ENCODE peak calls at places on chromosome 18, in six cellular contexts. T is HFF-Myc; S is cardiac fibroblast; Y is CD8-positive, alpha-beta T cell; E is astrocyte of the spinal cord; M is IMR-90. K is an unnamed sample.

GRCh38 chr18:40012931-40013609 is 1942.0 kb upstream of the PIK3C3 start:
- DNase-seq in T (no peak), S (no peak), Y (no peak), E (peak), M (no peak), K (peak)

GRCh38 chr18:49447810-49448745 is 12.4 kb downstream of the DYM start:
- DNase-seq in T (peak), S (peak), Y (no peak), E (peak), M (peak), K (peak)

GRCh38 chr18:33706391-33706790 is 128.4 kb downstream of the ASXL3 start:
- DNase-seq in T (no peak), S (peak), Y (no peak), E (no peak), M (peak), K (peak)

GRCh38 chr18:76328145-76328544 is 166.9 kb downstream of the ZNF516 start:
- DNase-seq in T (no peak), S (no peak), Y (no peak), E (no peak), M (no peak), K (no peak)

GRCh38 chr18:9535430-9535972 is 60.2 kb downstream of the RALBP1 start:
- DNase-seq in T (peak), S (peak), Y (no peak), E (peak), M (peak), K (peak)

GRCh38 chr18:9070212-9070611 is 32.3 kb upstream of the NDUFV2 start:
- DNase-seq in T (no peak), S (no peak), Y (no peak), E (no peak), M (no peak), K (no peak)

GRCh38 chr18:79698668-79699335 is 19.2 kb downstream of the CTDP1 start:
- DNase-seq in T (no peak), S (no peak), Y (no peak), E (peak), M (peak), K (no peak)

GRCh38 chr18:44672506-44672905 is 8.2 kb upstream of the SETBP1 start:
- DNase-seq in T (no peak), S (no peak), Y (no peak), E (no peak), M (no peak), K (no peak)

GRCh38 chr18:32349728-32350395 is 120.8 kb downstream of the GAREM1 start:
- DNase-seq in T (peak), S (peak), Y (no peak), E (peak), M (peak), K (peak)

GRCh38 chr18:36580874-36581750 is 247.7 kb downstream of the TPGS2 start:
- DNase-seq in T (peak), S (peak), Y (no peak), E (peak), M (peak), K (no peak)
- TF ChIP-seq CTCF in T (no peak), S (no peak), Y (no peak), E (no peak), M (no peak), K (no peak)

GRCh38 chr18:59263566-59264135 is 9.6 kb downstream of the RAX start:
- DNase-seq in T (no peak), S (no peak), Y (no peak), E (no peak), M (no peak), K (no peak)
- H3K4me3 ChIP-seq in T (no peak), S (no peak), Y (no peak), E (no peak), M (no peak), K (no peak)

DNA sequence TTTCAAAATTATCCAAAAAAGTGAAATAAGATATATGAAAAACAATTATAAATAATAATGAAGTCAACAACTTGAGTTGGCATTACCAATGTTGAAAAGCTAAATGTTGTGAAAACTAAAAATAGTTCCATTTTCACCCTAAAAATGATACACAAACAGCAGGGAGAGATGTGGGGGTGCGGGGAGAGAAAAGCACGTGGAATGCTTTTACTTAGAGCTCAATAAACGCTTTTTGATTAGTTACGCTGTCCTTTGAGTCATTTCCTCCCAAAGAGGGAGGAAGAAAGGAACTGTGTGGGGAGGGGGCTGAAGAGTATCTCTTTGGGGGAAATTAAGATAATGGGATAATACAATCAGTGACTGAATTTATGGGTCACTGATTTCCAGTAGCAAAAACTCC is 29.2 kb downstream of the ZNF521 start:
- DNase-seq in T (no peak), S (no peak), Y (no peak), E (no peak), M (no peak), K (no peak)
- TF ChIP-seq CTCF in T (no peak), S (no peak), Y (no peak), E (no peak), M (no peak), K (no peak)

GRCh38 chr18:57437433-57437781 is 2.2 kb downstream of the ONECUT2 start:
- DNase-seq in T (no peak), S (no peak), Y (no peak), E (no peak), M (no peak), K (no peak)
- H3K4me3 ChIP-seq in T (no peak), S (no peak), Y (no peak), E (no peak), M (no peak), K (no peak)

DNA sequence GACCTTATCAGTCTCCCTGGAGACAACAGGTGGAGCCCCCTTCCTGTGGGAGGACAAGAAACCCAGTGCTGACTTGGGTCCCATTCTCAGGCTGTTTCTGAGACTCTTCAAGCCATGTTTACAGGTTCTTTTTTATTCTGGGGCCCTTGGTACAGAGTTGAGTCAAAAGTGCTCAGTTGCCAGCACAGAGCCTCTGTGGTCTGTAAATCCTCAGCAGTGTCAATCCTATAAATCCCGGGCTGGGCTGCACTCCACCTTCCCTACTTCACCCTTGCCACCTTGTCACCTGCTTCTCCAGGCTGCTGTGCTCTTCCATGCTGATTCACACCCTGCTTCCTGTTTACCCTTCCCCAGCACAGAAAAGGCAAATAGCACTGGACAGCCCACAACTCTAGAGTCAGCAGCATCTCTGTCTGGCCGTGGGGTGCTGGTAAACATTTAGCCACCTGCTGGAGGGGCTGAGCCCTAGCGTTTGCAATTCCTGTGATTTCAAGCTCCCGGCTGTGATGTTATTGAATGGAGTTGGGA is 74.7 kb downstream of the TNFRSF11A start:
- DNase-seq in T (no peak), S (peak), Y (no peak), E (no peak), M (no peak), K (no peak)
- TF ChIP-seq CTCF in T (peak), S (peak), Y (no peak), E (peak), M (peak), K (peak)

DNA sequence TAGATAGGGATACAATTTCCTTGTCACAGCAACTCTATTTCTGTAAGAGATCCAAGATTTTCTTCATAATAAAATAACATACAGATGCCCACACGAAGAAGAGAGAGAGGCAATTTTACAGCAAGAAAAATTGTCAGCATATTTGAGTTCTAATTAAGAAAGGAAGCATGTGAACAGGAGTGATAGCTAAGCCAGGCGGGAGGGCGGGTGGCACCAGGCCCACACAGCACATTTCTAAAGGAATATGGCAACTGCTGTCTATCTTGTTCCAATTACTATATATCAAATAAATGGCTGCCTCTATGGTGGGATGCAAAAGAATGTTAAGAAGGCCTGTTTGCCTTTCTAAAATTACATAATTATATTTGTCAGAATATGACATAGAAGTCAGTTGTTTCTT is 248.3 kb upstream of the DOK6 start:
- DNase-seq in T (no peak), S (no peak), Y (no peak), E (no peak), M (no peak), K (no peak)
- H3K4me3 ChIP-seq in T (no peak), S (no peak), Y (no peak), E (no peak), M (no peak), K (no peak)